ENCODE peak calls at places on chromosomes 4 and X, in four cellular contexts. M is Ammon's horn, X is RWPE1, P is MM.1S. N is an unnamed sample.

GRCh38 chr4:170465434-170465833 is 375.7 kb upstream of the AADAT start:
- DNase-seq in X (no peak), P (no peak), M (no peak), N (no peak)

GRCh38 chr4:112327950-112328349 is 30.8 kb downstream of the ALPK1 start:
- DNase-seq in M (peak), P (peak), X (peak), N (peak)

GRCh38 chrX:103727115-103727514 is 16.4 kb downstream of the TMEM31 start:
- DNase-seq in M (no peak), X (no peak), P (no peak), N (no peak)

GRCh38 chr4:173717581-173717980 is 187.6 kb upstream of the HAND2 start:
- DNase-seq in X (no peak), M (no peak), P (no peak), N (no peak)

GRCh38 chr4:21447320-21448055 is 501.1 kb downstream of the KCNIP4 start:
- DNase-seq in P (no peak), X (peak), M (no peak), N (no peak)

GRCh38 chr4:73445383-73446335 is 9.6 kb downstream of the AFP start:
- DNase-seq in X (no peak), M (no peak), P (no peak), N (no peak)

GRCh38 chrX:2974946-2975345 is 31.4 kb upstream of the ARSH start:
- DNase-seq in P (no peak), X (no peak), M (peak), N (no peak)

GRCh38 chr4:88333741-88334405 is 44.8 kb upstream of the HERC6 start:
- DNase-seq in P (no peak), X (no peak), M (no peak), N (no peak)

GRCh38 chr4:53507671-53508286 is 83.5 kb downstream of the LNX1 start:
- DNase-seq in M (no peak), X (no peak), P (no peak), N (no peak)

GRCh38 chr4:4328840-4329239 is 38.8 kb downstream of the ZBTB49 start:
- DNase-seq in X (no peak), P (no peak), M (no peak), N (no peak)

GRCh38 chrX:39814391-39814790 is 283.4 kb downstream of the BCOR start:
- DNase-seq in M (peak), X (peak), P (peak), N (no peak)

GRCh38 chrX:103107836-103108235 is 14.9 kb upstream of the NXF3 start:
- DNase-seq in P (no peak), M (no peak), X (no peak), N (no peak)

GRCh38 chrX:54807524-54808108 is at the start of gene MAGED2:
- DNase-seq in M (peak), P (no peak), X (no peak), N (peak)

GRCh38 chr4:105548483-105548882 is 3.9 kb upstream of the ARHGEF38 start:
- DNase-seq in M (no peak), X (peak), P (no peak), N (no peak)

GRCh38 chr4:75542824-75543223 is 13.0 kb upstream of the ODAPH start:
- DNase-seq in P (no peak), M (no peak), X (peak), N (no peak)

GRCh38 chr4:163875327-163875726 is 380.8 kb downstream of the TMA16 start:
- DNase-seq in P (no peak), X (peak), M (no peak), N (no peak)

GRCh38 chrX:2628751-2629315 is 62.3 kb upstream of the CD99 start:
- DNase-seq in X (no peak), P (no peak), M (no peak), N (no peak)

GRCh38 chr4:104589264-104589868 is 94.7 kb upstream of the CXXC4 start:
- DNase-seq in X (no peak), P (no peak), M (no peak), N (no peak)

GRCh38 chrX:323721-324628 is 5.4 kb upstream of the GTPBP6 start:
- DNase-seq in X (no peak), P (peak), M (no peak), N (peak)

GRCh38 chr4:3404546-3404945 is 37.2 kb upstream of the HGFAC start:
- DNase-seq in P (no peak), X (no peak), M (no peak), N (no peak)

GRCh38 chr4:156390599-156391296 is 437.1 kb upstream of the CTSO start:
- DNase-seq in P (no peak), M (no peak), X (no peak), N (no peak)

GRCh38 chr4:139633661-139634060 is 32.0 kb upstream of the MGST2 start:
- DNase-seq in X (no peak), P (no peak), M (peak), N (peak)

GRCh38 chr4:137514401-137515116 is 17.7 kb downstream of the PCDH18 start:
- DNase-seq in P (no peak), M (no peak), X (no peak), N (no peak)

GRCh38 chr4:8595237-8596087 is 2.9 kb downstream of the CPZ start:
- DNase-seq in M (no peak), P (no peak), X (no peak), N (no peak)

GRCh38 chr4:1008840-1009646 is 2.4 kb upstream of the FGFRL1 start:
- DNase-seq in X (no peak), M (no peak), P (no peak), N (no peak)

GRCh38 chr4:26083987-26084386 is 170.0 kb downstream of the SMIM20 start:
- DNase-seq in P (no peak), M (no peak), X (peak), N (no peak)

GRCh38 chrX:119654112-119654531 is 38.8 kb downstream of the SEPTIN6 start:
- DNase-seq in M (peak), P (no peak), X (no peak), N (no peak)

GRCh38 chr4:38669233-38669632 is 5.2 kb downstream of the KLF3 start:
- DNase-seq in X (no peak), P (no peak), M (no peak), N (no peak)

GRCh38 chrX:49225858-49226257 is 7.3 kb downstream of the CACNA1F start:
- DNase-seq in P (no peak), M (no peak), X (no peak), N (no peak)

GRCh38 chr4:107392951-107393350 is 327.1 kb downstream of the PAPSS1 start:
- DNase-seq in X (no peak), P (no peak), M (no peak), N (no peak)

GRCh38 chr4:139860435-139861024 is 194.9 kb downstream of the MGST2 start:
- DNase-seq in M (no peak), X (no peak), P (no peak), N (no peak)

GRCh38 chr4:113141901-113142346 is 92.5 kb downstream of the ANK2 start:
- DNase-seq in M (peak), P (no peak), X (no peak), N (no peak)

GRCh38 chr4:26719954-26720552 is 136.2 kb downstream of the TBC1D19 start:
- DNase-seq in X (peak), P (no peak), M (no peak), N (no peak)

GRCh38 chr4:39514888-39515401 is 12.3 kb downstream of the UGDH start:
- DNase-seq in X (peak), P (no peak), M (no peak), N (no peak)

GRCh38 chrX:105837227-105837626 is 14.9 kb downstream of the NRK start:
- DNase-seq in P (no peak), M (peak), X (peak), N (no peak)